ENCODE peak calls at places on chromosomes 11 and 22, in nine cellular contexts. W, V, H, U, L, Q, P, G and T are unnamed samples.

GRCh38 chr11:110479445-110480101 is 49.8 kb downstream of the FDX1 start:
- DNase-seq in L (no peak), Q (peak), W (peak), H (peak), U (peak), G (no peak), P (no peak), V (no peak), T (no peak)

GRCh38 chr11:116386118-116386699 is 386.6 kb downstream of the BUD13 start:
- DNase-seq in Q (no peak), U (no peak), V (peak), L (no peak), H (no peak), G (no peak), P (no peak), W (no peak), T (no peak)

GRCh38 chr11:90895850-90896249 is 673.0 kb upstream of the CHORDC1 start:
- DNase-seq in Q (no peak), G (no peak), V (no peak), L (no peak), U (no peak), W (no peak), H (no peak), P (no peak), T (no peak)

GRCh38 chr22:45302047-45302446 is 7.7 kb upstream of the FAM118A start:
- DNase-seq in Q (no peak), H (peak), L (no peak), G (no peak), W (no peak), U (peak), V (peak), P (no peak), T (no peak)

GRCh38 chr11:122271167-122271566 is 155.2 kb upstream of the BLID start:
- DNase-seq in W (no peak), P (no peak), H (no peak), U (no peak), Q (no peak), G (no peak), V (no peak), L (no peak), T (no peak)

GRCh38 chr11:66727282-66727882 is 1.6 kb downstream of the SPTBN2 start:
- DNase-seq in W (peak), U (no peak), G (no peak), L (no peak), H (no peak), V (no peak), Q (peak), P (no peak), T (no peak)

GRCh38 chr11:122103366-122103765 is 12.6 kb downstream of the BLID start:
- DNase-seq in H (peak), P (no peak), L (no peak), V (peak), U (no peak), G (no peak), Q (no peak), W (no peak), T (no peak)

GRCh38 chr11:1887451-1888346 is 4.0 kb downstream of the PRR33 start:
- DNase-seq in L (no peak), H (no peak), P (no peak), W (no peak), U (no peak), G (no peak), Q (no peak), V (no peak), T (no peak)

GRCh38 chr11:19793356-19793755 is 80.7 kb downstream of the NAV2 start:
- DNase-seq in G (no peak), Q (no peak), H (no peak), W (no peak), V (no peak), L (no peak), U (no peak), P (no peak), T (no peak)

GRCh38 chr11:5004429-5005274 is 10.0 kb downstream of the OR51L1 start:
- DNase-seq in L (peak), V (peak), P (no peak), Q (peak), U (peak), H (peak), W (peak), G (no peak), T (no peak)

GRCh38 chr22:23294221-23294620 is 113.9 kb downstream of the BCR start:
- DNase-seq in Q (no peak), U (no peak), V (no peak), W (no peak), L (no peak), H (no peak), G (no peak), P (no peak), T (no peak)

GRCh38 chr22:38163844-38164577 is 17.6 kb downstream of the PLA2G6 start:
- DNase-seq in V (no peak), H (no peak), P (no peak), L (no peak), Q (no peak), U (no peak), W (no peak), G (no peak), T (no peak)

GRCh38 chr11:118622376-118623290 is 15.2 kb downstream of the PHLDB1 start:
- DNase-seq in H (peak), P (peak), Q (no peak), U (no peak), V (peak), L (no peak), G (no peak), W (peak), T (no peak)

GRCh38 chr11:64715756-64716470 is 7.1 kb downstream of the NRXN2 start:
- DNase-seq in H (no peak), U (no peak), G (no peak), P (no peak), V (no peak), L (no peak), W (no peak), Q (no peak), T (no peak)

GRCh38 chr22:49518436-49518970 is 309.2 kb downstream of the BRD1 start:
- DNase-seq in P (no peak), U (no peak), G (no peak), W (no peak), H (no peak), V (no peak), L (no peak), Q (no peak), T (no peak)

GRCh38 chr11:12284321-12285050 is 92.9 kb upstream of the PARVA start:
- DNase-seq in W (no peak), U (peak), P (no peak), L (peak), G (no peak), H (peak), V (no peak), Q (no peak), T (no peak)

GRCh38 chr22:31637938-31638618 is 23.9 kb downstream of the PISD start:
- DNase-seq in L (peak), W (no peak), H (peak), Q (no peak), U (no peak), G (no peak), P (no peak), V (no peak), T (no peak)

GRCh38 chr11:46359936-46360335 is 12.7 kb downstream of the DGKZ start:
- DNase-seq in U (no peak), P (no peak), G (no peak), Q (no peak), V (no peak), W (no peak), H (no peak), L (no peak), T (no peak)

GRCh38 chr22:29630987-29631386 is 27.6 kb downstream of the NF2 start:
- DNase-seq in W (no peak), H (no peak), Q (no peak), U (no peak), G (no peak), V (no peak), L (no peak), P (no peak), T (no peak)

GRCh38 chr22:20803696-20804324 is 29.9 kb downstream of the SERPIND1 start:
- DNase-seq in H (peak), G (no peak), U (no peak), V (no peak), W (no peak), L (peak), Q (peak), P (no peak), T (no peak)

GRCh38 chr11:28342704-28343103 is 234.5 kb downstream of the METTL15 start:
- DNase-seq in H (peak), U (no peak), G (no peak), V (no peak), Q (no peak), P (no peak), L (no peak), W (no peak), T (no peak)

GRCh38 chr11:44065851-44066731 is at the start of gene ACCS:
- DNase-seq in P (peak), L (peak), V (peak), U (peak), G (peak), Q (peak), H (peak), W (peak), T (peak)

GRCh38 chr11:69080361-69080973 is 31.7 kb downstream of the TPCN2 start:
- DNase-seq in P (no peak), H (peak), L (no peak), W (no peak), Q (no peak), U (no peak), G (peak), V (peak), T (no peak)

GRCh38 chr11:12235945-12236743 is 125.8 kb downstream of the MICAL2 start:
- DNase-seq in V (peak), P (peak), Q (no peak), H (peak), L (peak), U (peak), W (peak), G (no peak), T (no peak)

GRCh38 chr11:127392575-127392974 is 392.0 kb upstream of the KIRREL3 start:
- DNase-seq in V (no peak), U (no peak), L (no peak), Q (no peak), W (no peak), P (no peak), H (no peak), G (no peak), T (no peak)

GRCh38 chr11:25247336-25247735 is 750.5 kb downstream of the LUZP2 start:
- DNase-seq in U (no peak), L (no peak), Q (no peak), G (no peak), W (no peak), H (peak), V (peak), P (no peak), T (no peak)

GRCh38 chr11:65785329-65786007 is 1.4 kb upstream of the OVOL1 start:
- DNase-seq in L (no peak), V (no peak), G (no peak), W (no peak), Q (no peak), H (no peak), P (no peak), U (no peak), T (no peak)

GRCh38 chr11:134950692-134951304 is 538.8 kb upstream of the B3GAT1 start:
- DNase-seq in W (no peak), U (no peak), L (no peak), G (no peak), V (no peak), H (peak), P (no peak), Q (no peak), T (no peak)